ENCODE peak calls at places on chromosomes 16 and 17, in ten cellular contexts. One of them, this sample, is unnamed.

GRCh38 chr16:9279661-9280060 is 188.2 kb downstream of the HAPSTR1 start:
- DNase-seq in T-helper 1 cell: no peak
- DNase-seq in lower lobe of right lung: no peak
- DNase-seq in C1 segment of cervical spinal cord: no peak
- DNase-seq in ecto neural progenitor cell: no peak
- DNase-seq in IMR-90: no peak
- DNase-seq in cardiac septum: no peak
- DNase-seq in posterior cingulate gyrus: no peak
- DNase-seq in OCI-M1: no peak
- DNase-seq in activated CD4-positive, CD25-positive, alpha-beta regulatory T cell treated with anti-CD3 and anti-CD28 coated beads, Interleukin-2, amount 50 U/mL, for 72 hours: no peak
- DNase-seq in this sample: no peak

GRCh38 chr17:78263063-78263735 is 31.8 kb downstream of the TMEM235 start:
- DNase-seq in T-helper 1 cell: no peak
- DNase-seq in lower lobe of right lung: peak; percentile 80
- DNase-seq in C1 segment of cervical spinal cord: no peak
- DNase-seq in ecto neural progenitor cell: peak; percentile 60
- DNase-seq in IMR-90: no peak
- DNase-seq in cardiac septum: peak; percentile 91
- DNase-seq in posterior cingulate gyrus: no peak
- DNase-seq in OCI-M1: peak; percentile 86
- DNase-seq in activated CD4-positive, CD25-positive, alpha-beta regulatory T cell treated with anti-CD3 and anti-CD28 coated beads, Interleukin-2, amount 50 U/mL, for 72 hours: peak; percentile 58
- DNase-seq in this sample: peak; percentile 46

GRCh38 chr17:7589204-7589868 is 558 bp downstream of the SOX15 start:
- DNase-seq in T-helper 1 cell: peak; percentile 35
- DNase-seq in lower lobe of right lung: peak; percentile 90
- DNase-seq in C1 segment of cervical spinal cord: no peak
- DNase-seq in ecto neural progenitor cell: peak; percentile 94
- DNase-seq in IMR-90: peak; percentile 83
- DNase-seq in cardiac septum: peak; percentile 92
- DNase-seq in posterior cingulate gyrus: peak; percentile 85
- DNase-seq in OCI-M1: no peak
- DNase-seq in activated CD4-positive, CD25-positive, alpha-beta regulatory T cell treated with anti-CD3 and anti-CD28 coated beads, Interleukin-2, amount 50 U/mL, for 72 hours: peak; percentile 66
- DNase-seq in this sample: peak; percentile 93

GRCh38 chr16:50300942-50301625 is 34.7 kb downstream of the ADCY7 start:
- DNase-seq in T-helper 1 cell: no peak
- DNase-seq in lower lobe of right lung: peak; percentile 41
- DNase-seq in C1 segment of cervical spinal cord: no peak
- DNase-seq in ecto neural progenitor cell: peak; percentile 36
- DNase-seq in IMR-90: peak; percentile 87
- DNase-seq in cardiac septum: peak; percentile 73
- DNase-seq in posterior cingulate gyrus: no peak
- DNase-seq in OCI-M1: no peak
- DNase-seq in activated CD4-positive, CD25-positive, alpha-beta regulatory T cell treated with anti-CD3 and anti-CD28 coated beads, Interleukin-2, amount 50 U/mL, for 72 hours: peak; percentile 17
- DNase-seq in this sample: no peak

GRCh38 chr17:30599424-30600061 is 122.3 kb downstream of the GOSR1 start:
- DNase-seq in T-helper 1 cell: no peak
- DNase-seq in lower lobe of right lung: no peak
- DNase-seq in C1 segment of cervical spinal cord: no peak
- DNase-seq in ecto neural progenitor cell: no peak
- DNase-seq in IMR-90: no peak
- DNase-seq in cardiac septum: no peak
- DNase-seq in posterior cingulate gyrus: no peak
- DNase-seq in OCI-M1: no peak
- DNase-seq in activated CD4-positive, CD25-positive, alpha-beta regulatory T cell treated with anti-CD3 and anti-CD28 coated beads, Interleukin-2, amount 50 U/mL, for 72 hours: no peak
- DNase-seq in this sample: no peak

GRCh38 chr17:44351464-44351863 is 6.4 kb downstream of the GRN start:
- DNase-seq in T-helper 1 cell: no peak
- DNase-seq in lower lobe of right lung: no peak
- DNase-seq in C1 segment of cervical spinal cord: no peak
- DNase-seq in ecto neural progenitor cell: no peak
- DNase-seq in IMR-90: no peak
- DNase-seq in cardiac septum: no peak
- DNase-seq in posterior cingulate gyrus: no peak
- DNase-seq in OCI-M1: no peak
- DNase-seq in activated CD4-positive, CD25-positive, alpha-beta regulatory T cell treated with anti-CD3 and anti-CD28 coated beads, Interleukin-2, amount 50 U/mL, for 72 hours: no peak
- DNase-seq in this sample: no peak

GRCh38 chr16:963913-964695 is 6.7 kb downstream of the LMF1 start:
- DNase-seq in T-helper 1 cell: no peak
- DNase-seq in lower lobe of right lung: peak; percentile 42
- DNase-seq in C1 segment of cervical spinal cord: no peak
- DNase-seq in ecto neural progenitor cell: no peak
- DNase-seq in IMR-90: no peak
- DNase-seq in cardiac septum: no peak
- DNase-seq in posterior cingulate gyrus: no peak
- DNase-seq in OCI-M1: no peak
- DNase-seq in activated CD4-positive, CD25-positive, alpha-beta regulatory T cell treated with anti-CD3 and anti-CD28 coated beads, Interleukin-2, amount 50 U/mL, for 72 hours: no peak
- DNase-seq in this sample: no peak

GRCh38 chr17:43448720-43449469 is 34.9 kb upstream of the DHX8 start:
- DNase-seq in T-helper 1 cell: no peak
- DNase-seq in lower lobe of right lung: no peak
- DNase-seq in C1 segment of cervical spinal cord: no peak
- DNase-seq in ecto neural progenitor cell: no peak
- DNase-seq in IMR-90: no peak
- DNase-seq in cardiac septum: no peak
- DNase-seq in posterior cingulate gyrus: no peak
- DNase-seq in OCI-M1: no peak
- DNase-seq in activated CD4-positive, CD25-positive, alpha-beta regulatory T cell treated with anti-CD3 and anti-CD28 coated beads, Interleukin-2, amount 50 U/mL, for 72 hours: no peak
- DNase-seq in this sample: no peak

GRCh38 chr17:78219396-78220150 is 5.5 kb downstream of the BIRC5 start:
- DNase-seq in T-helper 1 cell: no peak
- DNase-seq in lower lobe of right lung: no peak
- DNase-seq in C1 segment of cervical spinal cord: no peak
- DNase-seq in ecto neural progenitor cell: no peak
- DNase-seq in IMR-90: no peak
- DNase-seq in cardiac septum: no peak
- DNase-seq in posterior cingulate gyrus: no peak
- DNase-seq in OCI-M1: no peak
- DNase-seq in activated CD4-positive, CD25-positive, alpha-beta regulatory T cell treated with anti-CD3 and anti-CD28 coated beads, Interleukin-2, amount 50 U/mL, for 72 hours: no peak
- DNase-seq in this sample: peak; percentile 69

This sample was measured in H9.